ENCODE peak calls at places on chromosomes 2 and 18, in four cellular contexts. S, Q, G and A are unnamed samples.

GRCh38 chr2:23385351-23385747 is 370 bp downstream of the KLHL29 start:
- DNase-seq in G (peak), S (peak), Q (peak), A (no peak)

GRCh38 chr18:76455015-76455676 is 39.9 kb downstream of the ZNF516 start:
- DNase-seq in S (no peak), Q (no peak), G (no peak), A (no peak)

GRCh38 chr2:219597552-219598307 is at the start of gene STK11IP:
- DNase-seq in G (peak), S (peak), Q (peak), A (peak)

GRCh38 chr2:151007365-151007764 is 254.3 kb downstream of the RBM43 start:
- DNase-seq in G (no peak), Q (peak), S (peak), A (no peak)

GRCh38 chr2:187228986-187229385 is 219.1 kb downstream of the CALCRL start:
- DNase-seq in Q (no peak), G (no peak), S (no peak), A (no peak)

GRCh38 chr2:222919841-222920609 is 59.2 kb downstream of the ACSL3 start:
- DNase-seq in S (no peak), G (no peak), Q (peak), A (no peak)

GRCh38 chr2:60906395-60906794 is 25.0 kb downstream of the REL start:
- DNase-seq in G (no peak), S (no peak), Q (no peak), A (no peak)

GRCh38 chr2:32946314-32947075 is at the start of gene LTBP1:
- DNase-seq in S (peak), Q (peak), G (peak), A (peak)

GRCh38 chr2:20362701-20363435 is 12.2 kb upstream of the PUM2 start:
- DNase-seq in G (no peak), Q (no peak), S (no peak), A (no peak)

GRCh38 chr2:200618590-200619021 is 32.8 kb downstream of the AOX1 start:
- DNase-seq in S (no peak), Q (peak), G (no peak), A (no peak)

GRCh38 chr18:35291166-35291565 is 1.1 kb upstream of the ZSCAN30 start:
- DNase-seq in S (no peak), Q (no peak), G (no peak), A (no peak)

GRCh38 chr2:219675206-219675605 is 47.8 kb downstream of the SLC4A3 start:
- DNase-seq in Q (no peak), G (no peak), S (no peak), A (no peak)

GRCh38 chr2:86263956-86264355 is 64.7 kb downstream of the MRPL35 start:
- DNase-seq in G (no peak), Q (no peak), S (no peak), A (no peak)

GRCh38 chr18:63090334-63090733 is 229.2 kb downstream of the BCL2 start:
- DNase-seq in S (no peak), Q (no peak), G (no peak), A (no peak)

GRCh38 chr2:71702071-71702970 is 249.0 kb downstream of the DYSF start:
- DNase-seq in Q (no peak), S (no peak), G (no peak), A (no peak)

GRCh38 chr2:202387608-202388342 is 11.6 kb downstream of the BMPR2 start:
- DNase-seq in Q (peak), G (no peak), S (no peak), A (no peak)

GRCh38 chr2:10424051-10424450 is 24.1 kb downstream of the ODC1 start:
- DNase-seq in G (no peak), Q (peak), S (no peak), A (no peak)

GRCh38 chr2:84495539-84496146 is 20.7 kb upstream of the DNAH6 start:
- DNase-seq in S (peak), Q (peak), G (peak), A (peak)
- TF ChIP-seq CTCF in S (peak), Q (peak), G (peak), A (peak)

DNA sequence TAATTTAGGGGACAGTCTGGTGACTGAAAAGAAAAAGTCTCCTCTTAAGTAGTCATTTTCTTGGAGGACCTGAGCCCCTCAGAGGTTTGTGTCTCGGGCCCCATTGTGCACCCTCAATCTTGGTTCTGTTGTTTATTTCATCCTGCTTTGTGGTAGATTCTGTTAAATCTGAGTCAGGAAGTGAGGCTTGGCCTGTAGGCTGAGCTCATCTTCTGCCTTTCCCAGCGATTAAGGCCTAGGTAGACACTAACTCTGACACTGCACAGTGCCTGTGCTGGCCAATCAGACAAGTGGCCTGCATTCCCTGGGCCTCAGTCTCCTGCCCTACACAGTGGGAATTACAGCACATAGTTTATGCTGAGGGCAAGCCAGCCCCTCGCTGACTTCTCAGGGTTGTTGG is 80.2 kb downstream of the CTIF start:
- DNase-seq in Q (no peak), S (no peak), G (no peak), A (no peak)
- TF ChIP-seq CTCF in Q (no peak), S (no peak), G (no peak), A (no peak)

DNA sequence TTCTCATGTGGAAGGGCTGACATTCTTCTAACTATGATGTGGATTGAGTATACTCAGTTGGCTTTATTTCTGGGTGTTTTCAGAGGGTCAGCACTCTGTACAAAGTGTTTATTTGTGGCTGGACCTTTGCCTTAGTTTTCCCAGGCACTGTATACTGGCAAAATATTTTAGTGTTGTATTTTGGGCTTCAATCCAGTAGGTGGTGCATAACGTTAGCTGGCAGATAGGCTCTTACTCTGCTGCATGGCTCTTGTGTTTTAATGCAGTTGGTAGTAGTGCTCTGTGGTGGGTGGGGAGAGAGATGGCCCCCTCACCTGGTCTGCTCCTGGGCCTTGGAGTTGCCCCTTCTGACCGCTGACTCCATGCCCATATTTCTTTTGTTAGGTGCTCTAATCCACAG is 75.6 kb upstream of the REG3A start:
- DNase-seq in S (no peak), G (no peak), Q (no peak), A (no peak)
- TF ChIP-seq CTCF in S (no peak), G (no peak), Q (no peak), A (no peak)

GRCh38 chr2:96113367-96113677 is 3.0 kb downstream of the ADRA2B start:
- DNase-seq in G (no peak), S (no peak), Q (no peak), A (no peak)
- TF ChIP-seq CTCF in G (peak), S (no peak), Q (no peak), A (peak)

GRCh38 chr2:152443771-152444170 is 108.8 kb downstream of the FMNL2 start:
- DNase-seq in S (no peak), G (no peak), Q (no peak), A (no peak)

GRCh38 chr2:152440460-152440859 is 105.5 kb downstream of the FMNL2 start:
- DNase-seq in S (no peak), G (no peak), Q (no peak), A (no peak)

GRCh38 chr2:152444448-152444847 is 109.5 kb downstream of the FMNL2 start:
- DNase-seq in Q (no peak), G (no peak), S (no peak), A (no peak)

GRCh38 chr2:152440049-152440448 is 105.1 kb downstream of the FMNL2 start:
- DNase-seq in Q (no peak), G (no peak), S (no peak), A (no peak)

DNA sequence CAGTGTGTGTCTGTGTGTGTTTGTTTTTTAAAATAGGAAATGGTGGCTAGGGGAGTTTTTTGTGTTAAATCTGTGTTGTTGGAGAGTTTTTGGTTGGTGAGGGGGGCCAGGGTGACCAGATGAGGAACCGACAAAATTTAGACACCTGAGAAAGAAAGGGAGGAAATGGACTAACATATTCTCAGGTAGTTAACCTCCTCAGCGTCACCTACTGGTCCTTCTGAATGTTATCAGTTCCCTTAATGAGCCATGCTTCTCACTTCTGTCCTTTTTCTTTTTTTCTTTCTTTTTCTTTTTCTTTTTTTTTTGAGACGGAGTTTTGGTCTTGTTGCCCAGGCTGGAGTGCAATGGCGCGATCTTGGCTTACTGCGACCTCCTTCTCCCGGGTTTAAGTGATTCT is 107.0 kb downstream of the FMNL2 start:
- DNase-seq in Q (no peak), G (no peak), S (no peak), A (no peak)
- TF ChIP-seq CTCF in Q (no peak), G (peak), S (no peak), A (no peak)

GRCh38 chr2:15517793-15518192 is 43.3 kb downstream of the NBAS start:
- DNase-seq in S (no peak), G (no peak), Q (no peak), A (no peak)
- TF ChIP-seq CTCF in S (no peak), G (no peak), Q (no peak), A (no peak)

DNA sequence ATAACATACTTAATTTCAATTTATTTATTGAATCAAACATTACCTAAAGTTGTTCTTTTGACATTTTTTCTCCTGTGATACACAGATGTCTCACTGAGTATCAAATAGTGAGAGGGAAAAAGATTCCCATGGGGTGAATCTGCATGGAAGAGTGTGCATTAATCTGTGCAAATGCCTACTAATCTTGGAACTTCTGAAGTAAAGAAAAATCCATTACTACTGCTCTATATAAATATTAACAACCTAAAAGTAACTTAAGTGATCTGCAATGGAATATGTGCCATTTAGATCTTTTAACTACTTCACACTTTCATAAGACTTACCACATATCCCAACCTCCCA is 125.5 kb downstream of the PLCL1 start:
- DNase-seq in S (no peak), G (no peak), Q (no peak), A (no peak)
- TF ChIP-seq CTCF in S (no peak), G (no peak), Q (no peak), A (no peak)

GRCh38 chr2:240638517-240639160 is 13.4 kb downstream of the GPR35 start:
- DNase-seq in S (no peak), Q (peak), G (no peak), A (no peak)

GRCh38 chr2:240642061-240642805 is 17.0 kb downstream of the GPR35 start:
- DNase-seq in Q (no peak), G (no peak), S (no peak), A (no peak)

GRCh38 chr2:240639566-240639965 is 14.3 kb downstream of the GPR35 start:
- DNase-seq in G (no peak), Q (no peak), S (no peak), A (no peak)

GRCh38 chr2:240642806-240643092 is 17.5 kb downstream of the GPR35 start:
- DNase-seq in Q (no peak), G (no peak), S (no peak), A (no peak)

DNA sequence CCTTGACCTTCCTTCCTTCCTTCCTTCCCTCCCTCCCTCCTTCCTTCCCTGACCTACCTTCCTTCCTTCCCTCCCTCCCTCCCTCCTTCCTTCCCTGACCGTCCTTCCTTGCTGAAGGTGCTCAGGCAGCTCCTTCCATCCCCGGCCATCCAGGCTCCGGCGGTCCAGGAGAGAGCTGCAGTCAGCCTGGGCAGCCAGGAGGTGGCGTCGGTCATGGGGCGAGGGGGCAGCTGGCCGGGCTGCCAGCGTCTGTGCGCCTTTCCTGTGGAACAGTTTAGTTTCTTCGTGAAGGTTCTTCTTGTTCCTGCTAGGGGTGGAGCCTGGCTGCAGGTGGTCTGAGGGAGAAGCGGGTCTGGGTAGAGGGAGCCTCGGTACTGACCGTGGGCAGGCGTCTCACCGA is 15.7 kb downstream of the GPR35 start:
- DNase-seq in G (no peak), S (peak), Q (peak), A (no peak)
- TF ChIP-seq CTCF in G (no peak), S (peak), Q (peak), A (no peak)